ENCODE peak calls at places on chromosomes 1 and 21, in ten cellular contexts. G, I, F, B, X, N, C, A, T and M are unnamed samples.

GRCh38 chr1:152035406-152036315 is 1.1 kb downstream of the S100A11 start:
- DNase-seq in T (no peak), G (peak; percentile 18), C (no peak), X (no peak), N (peak; percentile 68), I (no peak), F (no peak), A (no peak), B (peak; percentile 31), M (no peak)

GRCh38 chr1:33828654-33829053 is 35.2 kb upstream of the HMGB4 start:
- DNase-seq in T (no peak), C (no peak), X (no peak), F (no peak), B (no peak), I (no peak), A (no peak), N (no peak), G (no peak), M (no peak)

GRCh38 chr1:70509996-70510876 is 99.2 kb downstream of the CTH start:
- DNase-seq in C (no peak), G (no peak), T (no peak), B (peak; percentile 99), A (peak; percentile 95), I (no peak), F (peak; percentile 97), X (peak; percentile 88), N (peak; percentile 96), M (no peak)

GRCh38 chr1:80445021-80445420 is 1355.7 kb upstream of the ADGRL2 start:
- DNase-seq in N (no peak), A (no peak), G (no peak), B (peak; percentile 22), T (no peak), I (no peak), C (no peak), F (no peak), X (peak; percentile 3), M (no peak)

GRCh38 chr1:222525956-222526355 is 21.9 kb downstream of the HHIPL2 start:
- DNase-seq in X (no peak), C (no peak), B (no peak), F (no peak), N (no peak), T (no peak), I (no peak), A (no peak), G (no peak), M (no peak)

GRCh38 chr1:234199476-234200127 is 173.7 kb upstream of the COA6 start:
- DNase-seq in N (no peak), B (no peak), I (no peak), T (no peak), C (no peak), A (no peak), F (peak; percentile 83), G (no peak), X (no peak), M (no peak)

GRCh38 chr1:62228139-62228882 is 33.7 kb downstream of the L1TD1 start:
- DNase-seq in T (no peak), A (no peak), F (no peak), I (no peak), N (no peak), C (peak; percentile 35), X (no peak), B (no peak), G (no peak), M (no peak)

GRCh38 chr1:125080077-125080476 is 3895.3 kb downstream of the SRGAP2C start:
- DNase-seq in B (no peak), T (no peak), F (no peak), C (no peak), G (no peak), I (no peak), N (no peak), X (no peak), A (no peak), M (no peak)

GRCh38 chr1:212536586-212536985 is 72.0 kb upstream of the ATF3 start:
- DNase-seq in B (no peak), T (no peak), A (no peak), F (peak; percentile 72), I (no peak), C (no peak), G (no peak), N (no peak), X (no peak), M (no peak)

GRCh38 chr1:214466759-214467585 is 84.4 kb downstream of the PTPN14 start:
- DNase-seq in G (no peak), F (peak; percentile 73), I (no peak), N (no peak), T (no peak), A (no peak), X (no peak), B (no peak), C (no peak), M (no peak)

GRCh38 chr1:217495249-217495648 is 135.6 kb downstream of the GPATCH2 start:
- DNase-seq in B (no peak), F (no peak), A (no peak), T (no peak), X (no peak), C (no peak), I (no peak), N (no peak), G (no peak), M (no peak)

GRCh38 chr21:38996355-38996754 is 186.9 kb downstream of the PSMG1 start:
- DNase-seq in G (no peak), T (no peak), A (no peak), B (no peak), X (no peak), F (no peak), N (no peak), C (no peak), I (no peak), M (no peak)

GRCh38 chr1:106746448-106747085 is 309.9 kb upstream of the PRMT6 start:
- DNase-seq in F (no peak), X (no peak), B (no peak), C (no peak), I (no peak), N (peak; percentile 97), G (no peak), T (no peak), A (no peak), M (no peak)

DNA sequence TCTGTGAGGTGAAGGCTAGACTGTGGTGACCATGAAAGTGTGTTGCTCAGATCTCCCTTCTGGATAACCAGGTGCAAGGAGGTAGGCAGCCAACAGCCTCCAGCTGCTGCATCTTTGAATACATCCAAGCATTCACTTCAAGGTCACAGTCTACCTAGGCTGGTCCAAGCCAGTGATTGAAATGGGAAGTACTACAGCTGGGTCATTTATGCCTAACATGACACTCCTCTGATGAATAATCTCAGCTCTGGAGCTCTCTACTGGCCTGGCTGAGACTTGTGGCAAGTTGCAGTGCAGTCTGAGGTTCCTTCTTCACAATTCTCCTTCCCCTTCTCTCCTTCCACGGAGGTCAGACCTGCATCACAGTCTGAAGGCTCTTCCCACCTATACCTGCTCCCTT is 35.0 kb upstream of the ARHGAP29 start:
- DNase-seq in G (no peak), I (no peak), F (peak; percentile 32), N (no peak), B (no peak), T (no peak), A (no peak), C (no peak), X (no peak), M (no peak)
- TF ChIP-seq CTCF in G (no peak), I (no peak), F (no peak), N (no peak), B (no peak), T (no peak), A (no peak), C (no peak), X (no peak), M (no peak)

GRCh38 chr21:42545317-42545716 is 31.7 kb downstream of the SLC37A1 start:
- DNase-seq in I (no peak), N (no peak), G (no peak), C (no peak), A (no peak), T (no peak), B (no peak), X (no peak), F (no peak), M (no peak)

GRCh38 chr21:42545745-42546144 is 32.1 kb downstream of the SLC37A1 start:
- DNase-seq in A (no peak), B (no peak), C (peak; percentile 27), G (no peak), T (peak; percentile 24), I (no peak), N (no peak), F (no peak), X (no peak), M (no peak)

GRCh38 chr21:42547906-42548365 is 34.3 kb downstream of the SLC37A1 start:
- DNase-seq in N (no peak), A (no peak), C (peak; percentile 55), F (no peak), I (no peak), B (no peak), G (no peak), T (peak; percentile 40), X (no peak), M (no peak)

GRCh38 chr21:42547001-42547905 is 33.6 kb downstream of the SLC37A1 start:
- DNase-seq in T (peak; percentile 45), F (no peak), C (peak; percentile 56), X (no peak), A (no peak), B (no peak), G (no peak), N (no peak), I (no peak), M (no peak)

GRCh38 chr21:42546433-42546832 is 32.8 kb downstream of the SLC37A1 start:
- DNase-seq in T (peak; percentile 14), B (no peak), N (no peak), I (no peak), C (peak; percentile 33), F (no peak), X (no peak), G (no peak), A (no peak), M (no peak)
- TF ChIP-seq CTCF in T (no peak), B (no peak), N (no peak), I (no peak), C (no peak), F (no peak), X (no peak), G (no peak), A (no peak), M (no peak)

DNA sequence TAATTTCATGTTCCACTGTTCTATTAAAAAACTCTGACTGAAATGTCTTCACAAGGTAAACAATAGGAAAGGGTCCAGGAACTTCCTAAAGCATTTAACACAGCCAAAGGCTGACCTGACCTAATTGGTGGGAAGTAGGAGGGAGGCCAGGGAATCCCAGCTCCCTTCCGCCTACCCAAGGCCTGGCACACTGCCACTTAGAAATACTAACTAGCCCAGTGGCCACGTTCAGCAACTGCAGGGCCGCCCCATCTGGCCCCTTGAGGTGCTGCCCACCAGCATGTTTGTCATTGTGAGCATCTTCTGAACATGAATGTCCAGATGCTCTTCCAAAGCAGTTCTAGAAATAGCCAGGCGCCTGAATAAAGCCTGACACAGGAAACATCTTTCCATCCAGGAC is 44.7 kb upstream of the BCL9 start:
- DNase-seq in B (peak; percentile 25), A (peak; percentile 37), G (peak; percentile 17), C (peak; percentile 72), T (no peak), N (peak; percentile 57), I (no peak), F (no peak), X (no peak), M (peak; percentile 26)
- TF ChIP-seq CTCF in B (peak; percentile 43), A (peak; percentile 41), G (peak; percentile 51), C (peak; percentile 37), T (no peak), N (peak; percentile 47), I (peak; percentile 20), F (no peak), X (peak; percentile 35), M (no peak)

GRCh38 chr1:237932806-237933205 is 42.1 kb upstream of the ZP4 start:
- DNase-seq in T (no peak), A (peak; percentile 0), N (no peak), G (no peak), I (no peak), F (peak; percentile 95), X (no peak), C (no peak), B (no peak), M (no peak)

GRCh38 chr1:237938553-237938952 is 47.8 kb upstream of the ZP4 start:
- DNase-seq in N (peak; percentile 1), T (no peak), X (no peak), A (no peak), I (no peak), F (no peak), G (no peak), B (no peak), C (no peak), M (no peak)
- TF ChIP-seq CTCF in N (peak; percentile 10), T (no peak), X (no peak), A (peak; percentile 4), I (no peak), F (no peak), G (peak; percentile 44), B (no peak), C (no peak), M (no peak)